ENCODE peak calls at places on chromosome 10, in five cellular contexts. D is GM23248; P is stomach; S is CD4-positive, alpha-beta memory T cell; N is Panc1. W is an unnamed sample.

GRCh38 chr10:100518761-100519241 is 860 bp downstream of the SEC31B start:
- DNase-seq in D (peak), P (peak), S (peak), N (peak), W (peak)

GRCh38 chr10:11472158-11472753 is 139.2 kb downstream of the USP6NL start:
- DNase-seq in D (peak), P (peak), S (peak), N (peak), W (peak)

GRCh38 chr10:66747451-66747850 is 178.4 kb upstream of the LRRTM3 start:
- DNase-seq in D (peak), P (no peak), S (no peak), N (no peak), W (no peak)

GRCh38 chr10:1498746-1499343 is 238.5 kb downstream of the ADARB2 start:
- DNase-seq in D (peak), P (no peak), S (no peak), N (no peak), W (no peak)

GRCh38 chr10:27192284-27192683 is 37.1 kb downstream of the MASTL start:
- DNase-seq in D (peak), P (no peak), S (no peak), N (peak), W (no peak)

GRCh38 chr10:15453921-15454320 is 82.8 kb upstream of the FAM171A1 start:
- DNase-seq in D (no peak), P (no peak), S (no peak), N (no peak), W (no peak)

GRCh38 chr10:93463723-93464511 is 18.2 kb downstream of the MYOF start:
- DNase-seq in D (peak), P (no peak), S (no peak), N (no peak), W (no peak)

GRCh38 chr10:103510046-103510685 is 16.7 kb downstream of the NEURL1 start:
- DNase-seq in D (no peak), P (no peak), S (no peak), N (no peak), W (no peak)

GRCh38 chr10:74255214-74255613 is 104.2 kb downstream of the ADK start:
- DNase-seq in D (no peak), P (no peak), S (no peak), N (no peak), W (no peak)

GRCh38 chr10:88243847-88244730 is 339.0 kb downstream of the RNLS start:
- DNase-seq in D (no peak), P (peak), S (no peak), N (no peak), W (no peak)

GRCh38 chr10:86017841-86018734 is 348.5 kb downstream of the GRID1 start:
- DNase-seq in D (no peak), P (no peak), S (no peak), N (no peak), W (no peak)

GRCh38 chr10:101028446-101029244 is 2.3 kb downstream of the PDZD7 start:
- DNase-seq in D (peak), P (no peak), S (no peak), N (no peak), W (no peak)

GRCh38 chr10:107546239-107546638 is 381.7 kb upstream of the SORCS1 start:
- DNase-seq in D (peak), P (no peak), S (no peak), N (no peak), W (no peak)

GRCh38 chr10:93746844-93747284 is 10.9 kb upstream of the LGI1 start:
- DNase-seq in D (peak), P (no peak), S (no peak), N (peak), W (no peak)

GRCh38 chr10:59240581-59241183 is 64.2 kb downstream of the PHYHIPL start:
- DNase-seq in D (peak), P (no peak), S (no peak), N (no peak), W (peak)

GRCh38 chr10:19915816-19916215 is 99.6 kb downstream of the PLXDC2 start:
- DNase-seq in D (no peak), P (no peak), S (no peak), N (no peak), W (no peak)

GRCh38 chr10:59808896-59809643 is 55.8 kb upstream of the MRLN start:
- DNase-seq in D (peak), P (peak), S (peak), N (peak), W (no peak)

GRCh38 chr10:119116326-119116951 is 12.5 kb downstream of the DENND10 start:
- DNase-seq in D (no peak), P (no peak), S (no peak), N (no peak), W (no peak)

GRCh38 chr10:71840177-71840711 is 10.8 kb downstream of the PSAP start:
- DNase-seq in D (peak), P (peak), S (no peak), N (no peak), W (peak)

GRCh38 chr10:9301148-9301547 is 1246.7 kb downstream of the GATA3 start:
- DNase-seq in D (peak), P (no peak), S (no peak), N (no peak), W (no peak)

GRCh38 chr10:13614530-13615332 is 28.0 kb downstream of the PRPF18 start:
- DNase-seq in D (peak), P (no peak), S (no peak), N (no peak), W (peak)

GRCh38 chr10:62015994-62016393 is 114.5 kb downstream of the ARID5B start:
- DNase-seq in D (no peak), P (no peak), S (no peak), N (no peak), W (no peak)

GRCh38 chr10:68526634-68527132 is 640 bp downstream of the SLC25A16 start:
- DNase-seq in D (no peak), P (no peak), S (no peak), N (no peak), W (no peak)

GRCh38 chr10:132100556-132101349 is 35.0 kb downstream of the JAKMIP3 start:
- DNase-seq in D (no peak), P (peak), S (no peak), N (no peak), W (no peak)

DNA sequence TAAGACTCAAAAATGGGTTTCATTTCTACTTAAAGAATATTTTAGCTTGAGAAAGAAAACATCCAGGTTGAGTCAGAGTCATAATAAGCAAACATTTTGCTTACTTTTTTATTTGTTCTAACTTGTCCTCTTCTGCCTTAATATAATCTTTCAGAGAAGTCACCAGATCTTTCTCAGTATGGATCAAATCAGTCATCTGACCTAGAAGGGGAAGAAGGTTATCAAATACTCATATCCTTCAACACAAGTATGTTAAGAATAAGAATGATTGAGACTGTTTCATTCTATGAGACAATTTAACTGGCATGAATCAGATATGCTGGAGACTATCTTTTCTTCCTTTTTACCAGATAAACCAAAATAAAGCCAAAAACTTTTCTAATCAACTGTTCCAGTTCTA is 23.0 kb downstream of the P4HA1 start:
- DNase-seq in D (no peak), P (no peak), S (no peak), N (no peak), W (no peak)
- H3K4me3 ChIP-seq in D (no peak), P (no peak), S (no peak), N (no peak), W (no peak)

GRCh38 chr10:97321032-97321806 is 2.1 kb downstream of the FRAT1 start:
- DNase-seq in D (no peak), P (no peak), S (no peak), N (no peak), W (peak)
- H3K4me3 ChIP-seq in D (no peak), P (peak), S (peak), N (no peak), W (peak)

DNA sequence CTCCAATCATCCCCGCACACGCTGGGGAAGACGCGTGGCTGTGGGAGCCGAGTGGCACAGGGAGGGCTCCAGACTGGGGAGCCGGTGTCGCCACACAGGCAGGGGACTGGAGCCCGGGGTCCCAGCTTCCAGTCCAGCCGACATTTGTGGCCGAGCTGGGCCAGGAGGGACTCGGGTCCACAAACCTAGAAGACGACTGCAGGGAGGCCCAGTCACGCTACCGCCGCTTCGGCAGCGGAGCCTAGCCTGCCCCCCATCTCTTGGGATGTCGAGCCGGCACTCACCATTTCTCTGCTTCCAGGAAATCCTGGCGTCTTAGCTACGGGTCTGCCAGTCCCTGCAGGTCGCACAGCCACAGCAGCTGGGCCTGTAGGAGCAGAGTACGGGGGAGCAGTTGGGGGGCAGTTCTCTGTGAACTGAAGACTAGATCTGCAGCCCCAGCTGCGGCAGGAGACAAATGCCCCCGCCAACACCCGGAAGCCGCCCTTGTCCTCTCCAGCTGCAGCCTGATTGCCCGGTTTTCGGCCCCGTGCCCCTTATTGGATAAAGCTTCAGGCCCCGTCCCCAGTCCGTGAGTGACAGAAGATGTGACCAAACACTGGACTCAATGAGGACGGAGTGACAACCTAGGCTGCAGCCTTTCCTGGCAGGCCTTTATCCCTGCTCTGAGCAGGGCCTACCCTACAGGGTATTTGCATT is 270.7 kb downstream of the ZNF33B start:
- DNase-seq in D (peak), P (no peak), S (no peak), N (peak), W (no peak)
- H3K4me3 ChIP-seq in D (peak), P (peak), S (no peak), N (peak), W (no peak)

GRCh38 chr10:77926566-77927342 is at the start of gene DLG5:
- DNase-seq in D (peak), P (peak), S (no peak), N (no peak), W (peak)

GRCh38 chr10:77927343-77928256 is 1.0 kb upstream of the DLG5 start:
- DNase-seq in D (peak), P (no peak), S (no peak), N (no peak), W (no peak)

GRCh38 chr10:77925795-77926565 is 575 bp downstream of the DLG5 start:
- DNase-seq in D (peak), P (peak), S (no peak), N (no peak), W (peak)

GRCh38 chr10:77922551-77923179 is 3.9 kb downstream of the DLG5 start:
- DNase-seq in D (no peak), P (no peak), S (no peak), N (no peak), W (peak)

GRCh38 chr10:77925410-77925794 is 1.2 kb downstream of the DLG5 start:
- DNase-seq in D (peak), P (no peak), S (no peak), N (no peak), W (peak)
- H3K4me3 ChIP-seq in D (peak), P (peak), S (no peak), N (peak), W (peak)

GRCh38 chr10:4688620-4689019 is 137.4 kb upstream of the AKR1E2 start:
- DNase-seq in D (no peak), P (no peak), S (no peak), N (no peak), W (no peak)
- H3K4me3 ChIP-seq in D (no peak), P (no peak), S (no peak), N (no peak), W (no peak)

DNA sequence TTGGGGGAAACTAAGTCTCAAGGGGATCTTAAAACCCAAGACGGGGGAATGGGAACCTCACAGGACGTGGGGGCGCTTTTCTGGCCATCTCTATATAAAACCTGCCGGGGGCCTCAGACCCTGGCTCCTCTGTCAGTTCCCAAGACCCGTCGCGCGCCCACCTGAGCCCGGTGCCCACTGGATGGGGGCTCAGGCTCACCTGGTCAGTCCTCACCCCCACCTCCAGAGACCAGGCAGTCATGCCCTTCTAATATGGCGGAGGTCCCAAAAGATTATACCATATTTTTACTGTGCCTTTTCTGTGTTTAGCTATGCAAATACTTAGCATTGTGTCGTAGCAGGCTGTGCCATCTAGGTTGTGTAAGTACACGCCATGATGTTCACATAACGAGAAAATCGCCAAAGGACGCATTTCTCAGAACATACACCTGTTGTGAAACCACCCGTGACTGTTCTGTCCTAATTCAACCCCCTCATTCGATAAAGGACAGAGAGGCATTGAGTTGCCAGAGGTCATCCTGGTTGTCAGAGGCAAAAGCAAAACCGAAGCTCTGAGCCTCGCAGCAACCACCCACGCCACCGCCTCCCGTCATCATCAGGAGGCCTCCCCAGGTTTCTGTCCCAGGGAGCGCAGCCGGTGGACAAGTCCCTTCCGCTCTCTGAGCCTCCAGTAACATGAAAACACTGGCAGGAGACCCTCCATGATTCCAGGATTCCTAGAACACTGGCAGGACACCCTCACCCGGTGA is 28.9 kb downstream of the OAT start:
- DNase-seq in D (no peak), P (no peak), S (no peak), N (no peak), W (peak)
- H3K4me3 ChIP-seq in D (peak), P (peak), S (peak), N (peak), W (peak)

DNA sequence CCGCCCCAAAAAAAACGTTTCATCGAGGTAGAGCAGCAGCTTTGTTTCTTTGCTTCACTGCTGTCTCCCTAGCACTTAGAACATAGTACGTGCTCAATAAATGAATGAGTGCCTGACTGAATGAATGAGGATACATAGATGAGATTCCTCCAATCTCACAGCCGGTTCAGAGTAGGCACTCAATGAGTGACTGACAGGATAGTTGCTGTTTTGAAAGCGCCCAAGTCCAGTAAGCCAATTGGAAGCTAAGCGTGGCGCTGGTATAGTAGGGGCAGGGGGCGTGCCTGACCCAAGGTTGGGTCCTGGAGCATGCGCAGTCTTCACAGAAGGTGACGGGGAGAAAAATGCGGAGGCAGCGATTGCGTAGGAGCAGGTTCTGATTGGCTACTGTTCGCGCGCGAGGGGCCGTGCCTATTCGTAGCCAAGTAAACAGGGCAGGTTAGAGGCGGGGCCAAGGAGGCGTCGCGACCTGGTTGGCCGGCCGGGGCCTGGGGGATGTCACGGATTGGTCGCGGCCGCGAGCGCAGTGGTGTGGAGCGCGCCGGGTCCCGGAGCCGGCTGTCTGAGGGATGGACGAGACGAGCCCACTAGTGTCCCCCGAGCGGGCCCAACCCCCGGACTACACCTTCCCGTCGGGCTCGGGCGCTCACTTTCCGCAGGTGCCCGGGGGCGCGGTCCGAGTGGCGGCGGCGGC is at the start of gene PI4K2A:
- DNase-seq in D (peak), P (peak), S (peak), N (peak), W (peak)
- H3K4me3 ChIP-seq in D (peak), P (peak), S (peak), N (peak), W (peak)